ENCODE peak calls at places on chromosomes 16 and 17, in nine cellular contexts. One of them, this sample, is unnamed.

GRCh38 chr16:27728691-27729090 is 178.7 kb downstream of the KATNIP start:
- DNase-seq in fibroblast of lung: no peak
- DNase-seq in uterus: no peak
- DNase-seq in CD4-positive, alpha-beta T cell: no peak
- DNase-seq in tibial nerve: no peak
- DNase-seq in CD8-positive, alpha-beta T cell: no peak
- DNase-seq in psoas muscle: peak
- DNase-seq in RWPE1: peak
- DNase-seq in thyroid gland: peak
- DNase-seq in this sample: no peak

GRCh38 chr16:88570691-88571092 is 489 bp downstream of the ZC3H18 start:
- DNase-seq in tibial nerve: no peak
- DNase-seq in CD4-positive, alpha-beta T cell: peak
- DNase-seq in thyroid gland: no peak
- DNase-seq in CD8-positive, alpha-beta T cell: no peak
- DNase-seq in psoas muscle: no peak
- DNase-seq in RWPE1: peak
- DNase-seq in fibroblast of lung: no peak
- DNase-seq in uterus: no peak
- DNase-seq in this sample: no peak

GRCh38 chr16:31072540-31073072 is 1.4 kb downstream of the ZNF668 start:
- DNase-seq in psoas muscle: peak
- DNase-seq in thyroid gland: no peak
- DNase-seq in fibroblast of lung: peak
- DNase-seq in CD4-positive, alpha-beta T cell: no peak
- DNase-seq in uterus: no peak
- DNase-seq in CD8-positive, alpha-beta T cell: no peak
- DNase-seq in tibial nerve: no peak
- DNase-seq in RWPE1: peak
- DNase-seq in this sample: no peak

GRCh38 chr16:4313563-4314531 is 2.0 kb upstream of the GLIS2 start:
- DNase-seq in CD8-positive, alpha-beta T cell: no peak
- DNase-seq in RWPE1: no peak
- DNase-seq in uterus: no peak
- DNase-seq in tibial nerve: no peak
- DNase-seq in psoas muscle: peak
- DNase-seq in thyroid gland: peak
- DNase-seq in fibroblast of lung: peak
- DNase-seq in CD4-positive, alpha-beta T cell: no peak
- DNase-seq in this sample: no peak

GRCh38 chr17:38619937-38620550 is 14.3 kb upstream of the SRCIN1 start:
- DNase-seq in tibial nerve: no peak
- DNase-seq in thyroid gland: no peak
- DNase-seq in psoas muscle: no peak
- DNase-seq in RWPE1: no peak
- DNase-seq in fibroblast of lung: no peak
- DNase-seq in CD8-positive, alpha-beta T cell: no peak
- DNase-seq in uterus: no peak
- DNase-seq in CD4-positive, alpha-beta T cell: no peak
- DNase-seq in this sample: no peak

GRCh38 chr17:62804822-62805221 is 3.3 kb downstream of the MARCHF10 start:
- DNase-seq in thyroid gland: no peak
- DNase-seq in psoas muscle: no peak
- DNase-seq in uterus: no peak
- DNase-seq in fibroblast of lung: peak
- DNase-seq in tibial nerve: no peak
- DNase-seq in CD4-positive, alpha-beta T cell: no peak
- DNase-seq in RWPE1: peak
- DNase-seq in CD8-positive, alpha-beta T cell: no peak
- DNase-seq in this sample: no peak

GRCh38 chr16:559021-559380 is 1.2 kb upstream of the PRR35 start:
- DNase-seq in CD8-positive, alpha-beta T cell: no peak
- DNase-seq in thyroid gland: no peak
- DNase-seq in CD4-positive, alpha-beta T cell: no peak
- DNase-seq in uterus: no peak
- DNase-seq in tibial nerve: no peak
- DNase-seq in fibroblast of lung: no peak
- DNase-seq in RWPE1: no peak
- DNase-seq in psoas muscle: no peak
- DNase-seq in this sample: no peak

GRCh38 chr17:37273419-37274051 is 102.2 kb upstream of the C17orf78 start:
- DNase-seq in psoas muscle: no peak
- DNase-seq in tibial nerve: no peak
- DNase-seq in CD8-positive, alpha-beta T cell: no peak
- DNase-seq in RWPE1: peak
- DNase-seq in thyroid gland: no peak
- DNase-seq in uterus: no peak
- DNase-seq in CD4-positive, alpha-beta T cell: no peak
- DNase-seq in fibroblast of lung: peak
- DNase-seq in this sample: no peak

GRCh38 chr17:63943745-63944144 is 11.6 kb upstream of the CD79B start:
- DNase-seq in CD4-positive, alpha-beta T cell: no peak
- DNase-seq in psoas muscle: no peak
- DNase-seq in thyroid gland: no peak
- DNase-seq in tibial nerve: no peak
- DNase-seq in fibroblast of lung: no peak
- DNase-seq in CD8-positive, alpha-beta T cell: no peak
- DNase-seq in RWPE1: no peak
- DNase-seq in uterus: no peak
- DNase-seq in this sample: no peak

GRCh38 chr17:68344701-68345136 is 53.4 kb downstream of the ARSG start:
- DNase-seq in uterus: no peak
- DNase-seq in fibroblast of lung: no peak
- DNase-seq in thyroid gland: no peak
- DNase-seq in CD8-positive, alpha-beta T cell: peak
- DNase-seq in CD4-positive, alpha-beta T cell: peak
- DNase-seq in psoas muscle: no peak
- DNase-seq in RWPE1: no peak
- DNase-seq in tibial nerve: no peak
- DNase-seq in this sample: no peak

GRCh38 chr17:40582328-40582901 is 17.1 kb upstream of the CCR7 start:
- DNase-seq in CD4-positive, alpha-beta T cell: peak
- DNase-seq in uterus: no peak
- DNase-seq in tibial nerve: no peak
- DNase-seq in RWPE1: peak
- DNase-seq in thyroid gland: peak
- DNase-seq in fibroblast of lung: no peak
- DNase-seq in CD8-positive, alpha-beta T cell: peak
- DNase-seq in psoas muscle: peak
- DNase-seq in this sample: no peak

GRCh38 chr17:41697122-41697962 is 8.7 kb downstream of the EIF1 start:
- DNase-seq in RWPE1: no peak
- DNase-seq in uterus: peak
- DNase-seq in thyroid gland: peak
- DNase-seq in tibial nerve: peak
- DNase-seq in CD8-positive, alpha-beta T cell: no peak
- DNase-seq in psoas muscle: peak
- DNase-seq in CD4-positive, alpha-beta T cell: no peak
- DNase-seq in fibroblast of lung: peak
- DNase-seq in this sample: no peak
- H3K27ac ChIP-seq in RWPE1: no peak
- H3K27ac ChIP-seq in uterus: peak
- H3K27ac ChIP-seq in thyroid gland: no peak
- H3K27ac ChIP-seq in tibial nerve: peak
- H3K27ac ChIP-seq in CD8-positive, alpha-beta T cell: no peak
- H3K27ac ChIP-seq in psoas muscle: peak
- H3K27ac ChIP-seq in CD4-positive, alpha-beta T cell: no peak
- H3K27ac ChIP-seq in fibroblast of lung: no peak
- H3K27ac ChIP-seq in this sample: no peak

GRCh38 chr17:17228521-17229279 is 8.3 kb downstream of the FLCN start:
- DNase-seq in CD4-positive, alpha-beta T cell: no peak
- DNase-seq in fibroblast of lung: no peak
- DNase-seq in thyroid gland: peak
- DNase-seq in tibial nerve: no peak
- DNase-seq in CD8-positive, alpha-beta T cell: no peak
- DNase-seq in uterus: no peak
- DNase-seq in psoas muscle: peak
- DNase-seq in RWPE1: no peak
- DNase-seq in this sample: peak
- H3K27ac ChIP-seq in CD4-positive, alpha-beta T cell: no peak
- H3K27ac ChIP-seq in fibroblast of lung: no peak
- H3K27ac ChIP-seq in thyroid gland: no peak
- H3K27ac ChIP-seq in tibial nerve: no peak
- H3K27ac ChIP-seq in CD8-positive, alpha-beta T cell: no peak
- H3K27ac ChIP-seq in uterus: no peak
- H3K27ac ChIP-seq in psoas muscle: peak
- H3K27ac ChIP-seq in RWPE1: no peak
- H3K27ac ChIP-seq in this sample: peak

GRCh38 chr16:57781349-57781740 is 20.9 kb downstream of the KIFC3 start:
- DNase-seq in RWPE1: no peak
- DNase-seq in fibroblast of lung: no peak
- DNase-seq in CD8-positive, alpha-beta T cell: no peak
- DNase-seq in uterus: no peak
- DNase-seq in tibial nerve: no peak
- DNase-seq in CD4-positive, alpha-beta T cell: no peak
- DNase-seq in thyroid gland: peak
- DNase-seq in psoas muscle: no peak
- DNase-seq in this sample: no peak

GRCh38 chr16:57784334-57784733 is 18.0 kb downstream of the KIFC3 start:
- DNase-seq in RWPE1: no peak
- DNase-seq in tibial nerve: no peak
- DNase-seq in CD8-positive, alpha-beta T cell: no peak
- DNase-seq in uterus: no peak
- DNase-seq in thyroid gland: no peak
- DNase-seq in psoas muscle: peak
- DNase-seq in fibroblast of lung: no peak
- DNase-seq in CD4-positive, alpha-beta T cell: no peak
- DNase-seq in this sample: no peak

GRCh38 chr16:57783883-57784282 is 18.4 kb downstream of the KIFC3 start:
- DNase-seq in CD8-positive, alpha-beta T cell: no peak
- DNase-seq in uterus: no peak
- DNase-seq in RWPE1: no peak
- DNase-seq in psoas muscle: no peak
- DNase-seq in thyroid gland: no peak
- DNase-seq in fibroblast of lung: no peak
- DNase-seq in CD4-positive, alpha-beta T cell: no peak
- DNase-seq in tibial nerve: no peak
- DNase-seq in this sample: no peak

GRCh38 chr16:57783116-57783515 is 19.2 kb downstream of the KIFC3 start:
- DNase-seq in fibroblast of lung: no peak
- DNase-seq in uterus: no peak
- DNase-seq in psoas muscle: no peak
- DNase-seq in tibial nerve: no peak
- DNase-seq in RWPE1: no peak
- DNase-seq in thyroid gland: no peak
- DNase-seq in CD8-positive, alpha-beta T cell: no peak
- DNase-seq in CD4-positive, alpha-beta T cell: no peak
- DNase-seq in this sample: no peak

GRCh38 chr16:57781741-57782606 is 20.3 kb downstream of the KIFC3 start:
- DNase-seq in CD4-positive, alpha-beta T cell: no peak
- DNase-seq in fibroblast of lung: peak
- DNase-seq in tibial nerve: no peak
- DNase-seq in RWPE1: no peak
- DNase-seq in psoas muscle: no peak
- DNase-seq in CD8-positive, alpha-beta T cell: no peak
- DNase-seq in uterus: no peak
- DNase-seq in thyroid gland: no peak
- DNase-seq in this sample: no peak
- H3K27ac ChIP-seq in CD4-positive, alpha-beta T cell: no peak
- H3K27ac ChIP-seq in fibroblast of lung: peak
- H3K27ac ChIP-seq in tibial nerve: no peak
- H3K27ac ChIP-seq in RWPE1: peak
- H3K27ac ChIP-seq in psoas muscle: no peak
- H3K27ac ChIP-seq in CD8-positive, alpha-beta T cell: no peak
- H3K27ac ChIP-seq in uterus: no peak
- H3K27ac ChIP-seq in thyroid gland: peak
- H3K27ac ChIP-seq in this sample: no peak

GRCh38 chr17:81459224-81459623 is 53.4 kb downstream of the ACTG1 start:
- DNase-seq in RWPE1: no peak
- DNase-seq in CD4-positive, alpha-beta T cell: no peak
- DNase-seq in tibial nerve: no peak
- DNase-seq in fibroblast of lung: no peak
- DNase-seq in thyroid gland: no peak
- DNase-seq in uterus: no peak
- DNase-seq in CD8-positive, alpha-beta T cell: no peak
- DNase-seq in psoas muscle: no peak
- DNase-seq in this sample: no peak
- H3K27ac ChIP-seq in RWPE1: no peak
- H3K27ac ChIP-seq in CD4-positive, alpha-beta T cell: no peak
- H3K27ac ChIP-seq in tibial nerve: no peak
- H3K27ac ChIP-seq in fibroblast of lung: no peak
- H3K27ac ChIP-seq in thyroid gland: no peak
- H3K27ac ChIP-seq in uterus: no peak
- H3K27ac ChIP-seq in CD8-positive, alpha-beta T cell: no peak
- H3K27ac ChIP-seq in psoas muscle: no peak
- H3K27ac ChIP-seq in this sample: no peak

GRCh38 chr16:2042171-2042570 is 5.5 kb downstream of the NTHL1 start:
- DNase-seq in fibroblast of lung: no peak
- DNase-seq in thyroid gland: peak
- DNase-seq in tibial nerve: no peak
- DNase-seq in CD8-positive, alpha-beta T cell: no peak
- DNase-seq in CD4-positive, alpha-beta T cell: no peak
- DNase-seq in RWPE1: no peak
- DNase-seq in psoas muscle: no peak
- DNase-seq in uterus: no peak
- DNase-seq in this sample: no peak

GRCh38 chr16:2044541-2044940 is 3.1 kb downstream of the NTHL1 start:
- DNase-seq in thyroid gland: no peak
- DNase-seq in CD4-positive, alpha-beta T cell: no peak
- DNase-seq in uterus: no peak
- DNase-seq in tibial nerve: no peak
- DNase-seq in fibroblast of lung: no peak
- DNase-seq in psoas muscle: no peak
- DNase-seq in CD8-positive, alpha-beta T cell: no peak
- DNase-seq in RWPE1: no peak
- DNase-seq in this sample: no peak

GRCh38 chr16:2043296-2043979 is 4.2 kb downstream of the NTHL1 start:
- DNase-seq in CD8-positive, alpha-beta T cell: no peak
- DNase-seq in fibroblast of lung: no peak
- DNase-seq in psoas muscle: no peak
- DNase-seq in thyroid gland: peak
- DNase-seq in uterus: no peak
- DNase-seq in CD4-positive, alpha-beta T cell: no peak
- DNase-seq in tibial nerve: no peak
- DNase-seq in RWPE1: no peak
- DNase-seq in this sample: no peak

GRCh38 chr16:2042666-2043295 is 4.9 kb downstream of the NTHL1 start:
- DNase-seq in CD8-positive, alpha-beta T cell: no peak
- DNase-seq in psoas muscle: no peak
- DNase-seq in tibial nerve: no peak
- DNase-seq in RWPE1: no peak
- DNase-seq in CD4-positive, alpha-beta T cell: no peak
- DNase-seq in fibroblast of lung: no peak
- DNase-seq in uterus: no peak
- DNase-seq in thyroid gland: peak
- DNase-seq in this sample: no peak

GRCh38 chr16:2043980-2044451 is 3.6 kb downstream of the NTHL1 start:
- DNase-seq in uterus: no peak
- DNase-seq in RWPE1: no peak
- DNase-seq in thyroid gland: no peak
- DNase-seq in psoas muscle: no peak
- DNase-seq in tibial nerve: no peak
- DNase-seq in CD4-positive, alpha-beta T cell: no peak
- DNase-seq in fibroblast of lung: no peak
- DNase-seq in CD8-positive, alpha-beta T cell: no peak
- DNase-seq in this sample: no peak
- H3K27ac ChIP-seq in uterus: peak
- H3K27ac ChIP-seq in RWPE1: peak
- H3K27ac ChIP-seq in thyroid gland: peak
- H3K27ac ChIP-seq in psoas muscle: peak
- H3K27ac ChIP-seq in tibial nerve: no peak
- H3K27ac ChIP-seq in CD4-positive, alpha-beta T cell: no peak
- H3K27ac ChIP-seq in fibroblast of lung: no peak
- H3K27ac ChIP-seq in CD8-positive, alpha-beta T cell: no peak
- H3K27ac ChIP-seq in this sample: no peak